ENCODE peak calls at places on chromosomes 7 and 10, in five cellular contexts. One of them, this sample, is unnamed.

GRCh38 chr7:105270117-105270516 is 118.6 kb downstream of the SRPK2 start:
- DNase-seq in psoas muscle: no peak
- DNase-seq in lower lobe of right lung: no peak
- DNase-seq in AG04450: no peak
- DNase-seq in AG09309: no peak
- DNase-seq in this sample: no peak

GRCh38 chr10:124025152-124025551 is 68.2 kb downstream of the CHST15 start:
- DNase-seq in psoas muscle: no peak
- DNase-seq in lower lobe of right lung: no peak
- DNase-seq in AG04450: no peak
- DNase-seq in AG09309: no peak
- DNase-seq in this sample: no peak

GRCh38 chr7:44393238-44394111 is 68.1 kb upstream of the CAMK2B start:
- DNase-seq in psoas muscle: no peak
- DNase-seq in lower lobe of right lung: no peak
- DNase-seq in AG04450: no peak
- DNase-seq in AG09309: no peak
- DNase-seq in this sample: no peak

GRCh38 chr10:4372601-4373000 is 453.4 kb upstream of the AKR1E2 start:
- DNase-seq in psoas muscle: no peak
- DNase-seq in lower lobe of right lung: no peak
- DNase-seq in AG04450: peak
- DNase-seq in AG09309: peak
- DNase-seq in this sample: no peak

GRCh38 chr10:47381427-47382379 is 2.4 kb downstream of the ZNF488 start:
- DNase-seq in psoas muscle: no peak
- DNase-seq in lower lobe of right lung: no peak
- DNase-seq in AG04450: no peak
- DNase-seq in AG09309: no peak
- DNase-seq in this sample: no peak

GRCh38 chr7:116097365-116098009 is 66.9 kb upstream of the TFEC start:
- DNase-seq in psoas muscle: no peak
- DNase-seq in lower lobe of right lung: no peak
- DNase-seq in AG04450: no peak
- DNase-seq in AG09309: peak
- DNase-seq in this sample: no peak

GRCh38 chr7:99949645-99950228 is 20.3 kb upstream of the GJC3 start:
- DNase-seq in psoas muscle: no peak
- DNase-seq in lower lobe of right lung: no peak
- DNase-seq in AG04450: no peak
- DNase-seq in AG09309: no peak
- DNase-seq in this sample: no peak

GRCh38 chr10:124231188-124232135 is 138.1 kb upstream of the CHST15 start:
- DNase-seq in psoas muscle: no peak
- DNase-seq in lower lobe of right lung: no peak
- DNase-seq in AG04450: no peak
- DNase-seq in AG09309: no peak
- DNase-seq in this sample: no peak

GRCh38 chr7:20307901-20308300 is 22.8 kb upstream of the ITGB8 start:
- DNase-seq in psoas muscle: no peak
- DNase-seq in lower lobe of right lung: no peak
- DNase-seq in AG04450: no peak
- DNase-seq in AG09309: no peak
- DNase-seq in this sample: no peak

GRCh38 chr10:5963071-5963470 is 14.3 kb downstream of the IL15RA start:
- DNase-seq in psoas muscle: no peak
- DNase-seq in lower lobe of right lung: peak
- DNase-seq in AG04450: no peak
- DNase-seq in AG09309: no peak
- DNase-seq in this sample: no peak

GRCh38 chr7:43725251-43725650 is 4.1 kb downstream of the COA1 start:
- DNase-seq in psoas muscle: no peak
- DNase-seq in lower lobe of right lung: no peak
- DNase-seq in AG04450: no peak
- DNase-seq in AG09309: no peak
- DNase-seq in this sample: no peak

GRCh38 chr7:100896743-100897051 is 1.0 kb upstream of the ACHE start:
- DNase-seq in psoas muscle: no peak
- DNase-seq in lower lobe of right lung: no peak
- DNase-seq in AG04450: no peak
- DNase-seq in AG09309: no peak
- DNase-seq in this sample: no peak

GRCh38 chr7:41189866-41190265 is 513.0 kb downstream of the INHBA start:
- DNase-seq in psoas muscle: no peak
- DNase-seq in lower lobe of right lung: no peak
- DNase-seq in AG04450: peak
- DNase-seq in AG09309: peak
- DNase-seq in this sample: no peak

GRCh38 chr7:111958889-111959288 is 247.3 kb downstream of the DOCK4 start:
- DNase-seq in psoas muscle: no peak
- DNase-seq in lower lobe of right lung: no peak
- DNase-seq in AG04450: no peak
- DNase-seq in AG09309: no peak
- DNase-seq in this sample: no peak

GRCh38 chr10:103916254-103916653 is 1.7 kb downstream of the STN1 start:
- DNase-seq in psoas muscle: no peak
- DNase-seq in lower lobe of right lung: no peak
- DNase-seq in AG04450: no peak
- DNase-seq in AG09309: no peak
- DNase-seq in this sample: no peak

GRCh38 chr10:13636776-13637175 is 50.0 kb downstream of the PRPF18 start:
- DNase-seq in psoas muscle: no peak
- DNase-seq in lower lobe of right lung: no peak
- DNase-seq in AG04450: no peak
- DNase-seq in AG09309: no peak
- DNase-seq in this sample: no peak

GRCh38 chr7:100190059-100190711 is 12.5 kb downstream of the STAG3 start:
- DNase-seq in psoas muscle: no peak
- DNase-seq in lower lobe of right lung: no peak
- DNase-seq in AG04450: peak
- DNase-seq in AG09309: no peak
- DNase-seq in this sample: no peak

GRCh38 chr7:158863611-158864506 is 7.5 kb downstream of the DYNC2I1 start:
- DNase-seq in psoas muscle: peak
- DNase-seq in lower lobe of right lung: peak
- DNase-seq in AG04450: no peak
- DNase-seq in AG09309: peak
- DNase-seq in this sample: peak

GRCh38 chr7:42661312-42661711 is 250.6 kb downstream of the C7orf25 start:
- DNase-seq in psoas muscle: no peak
- DNase-seq in lower lobe of right lung: no peak
- DNase-seq in AG04450: no peak
- DNase-seq in AG09309: peak
- DNase-seq in this sample: no peak

GRCh38 chr7:159039716-159040115 is 105.0 kb downstream of the VIPR2 start:
- DNase-seq in psoas muscle: no peak
- DNase-seq in lower lobe of right lung: no peak
- DNase-seq in AG04450: no peak
- DNase-seq in AG09309: no peak
- DNase-seq in this sample: no peak

GRCh38 chr10:79411546-79412495 is 33.6 kb downstream of the ZCCHC24 start:
- DNase-seq in psoas muscle: peak
- DNase-seq in lower lobe of right lung: peak
- DNase-seq in AG04450: no peak
- DNase-seq in AG09309: no peak
- DNase-seq in this sample: no peak

GRCh38 chr10:34094146-34094696 is 720.9 kb downstream of the PARD3 start:
- DNase-seq in psoas muscle: no peak
- DNase-seq in lower lobe of right lung: no peak
- DNase-seq in AG04450: no peak
- DNase-seq in AG09309: no peak
- DNase-seq in this sample: no peak

GRCh38 chr10:128064615-128065580 is 61.3 kb downstream of the MKI67 start:
- DNase-seq in psoas muscle: peak
- DNase-seq in lower lobe of right lung: peak
- DNase-seq in AG04450: no peak
- DNase-seq in AG09309: peak
- DNase-seq in this sample: peak

GRCh38 chr7:69110450-69111050 is 487.7 kb upstream of the AUTS2 start:
- DNase-seq in psoas muscle: no peak
- DNase-seq in lower lobe of right lung: no peak
- DNase-seq in AG04450: no peak
- DNase-seq in AG09309: no peak
- DNase-seq in this sample: no peak

GRCh38 chr7:151759591-151760042 is 117.3 kb downstream of the PRKAG2 start:
- DNase-seq in psoas muscle: peak
- DNase-seq in lower lobe of right lung: no peak
- DNase-seq in AG04450: no peak
- DNase-seq in AG09309: no peak
- DNase-seq in this sample: peak

GRCh38 chr7:11449316-11449715 is 382.7 kb downstream of the THSD7A start:
- DNase-seq in psoas muscle: no peak
- DNase-seq in lower lobe of right lung: no peak
- DNase-seq in AG04450: no peak
- DNase-seq in AG09309: no peak
- DNase-seq in this sample: no peak
- TF ChIP-seq CTCF in psoas muscle: no peak
- TF ChIP-seq CTCF in lower lobe of right lung: no peak
- TF ChIP-seq CTCF in AG04450: no peak
- TF ChIP-seq CTCF in AG09309: no peak
- TF ChIP-seq CTCF in this sample: no peak

DNA sequence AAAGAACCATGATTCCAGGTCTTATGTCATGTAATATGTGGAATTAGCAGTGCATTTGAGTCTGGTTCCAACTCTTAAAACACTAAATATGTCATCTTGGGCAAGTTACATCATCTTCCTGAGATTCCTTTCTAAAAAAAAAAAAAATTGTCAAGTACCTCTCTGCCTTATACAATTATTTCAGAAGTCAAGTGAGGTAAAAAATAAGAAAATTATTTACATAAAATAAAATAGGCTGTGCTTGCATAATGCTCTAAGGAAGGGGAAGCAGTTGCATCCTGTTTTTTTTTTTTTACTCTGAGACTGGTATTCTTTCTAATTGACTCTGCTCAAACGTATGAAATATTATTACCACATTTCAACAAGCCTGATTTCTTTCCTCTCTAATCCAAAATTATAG is 55.1 kb upstream of the SEMA3A start:
- DNase-seq in psoas muscle: no peak
- DNase-seq in lower lobe of right lung: no peak
- DNase-seq in AG04450: no peak
- DNase-seq in AG09309: no peak
- DNase-seq in this sample: no peak
- H3K4me3 ChIP-seq in psoas muscle: no peak
- H3K4me3 ChIP-seq in lower lobe of right lung: no peak
- H3K4me3 ChIP-seq in AG04450: no peak
- H3K4me3 ChIP-seq in AG09309: no peak
- H3K4me3 ChIP-seq in this sample: no peak

DNA sequence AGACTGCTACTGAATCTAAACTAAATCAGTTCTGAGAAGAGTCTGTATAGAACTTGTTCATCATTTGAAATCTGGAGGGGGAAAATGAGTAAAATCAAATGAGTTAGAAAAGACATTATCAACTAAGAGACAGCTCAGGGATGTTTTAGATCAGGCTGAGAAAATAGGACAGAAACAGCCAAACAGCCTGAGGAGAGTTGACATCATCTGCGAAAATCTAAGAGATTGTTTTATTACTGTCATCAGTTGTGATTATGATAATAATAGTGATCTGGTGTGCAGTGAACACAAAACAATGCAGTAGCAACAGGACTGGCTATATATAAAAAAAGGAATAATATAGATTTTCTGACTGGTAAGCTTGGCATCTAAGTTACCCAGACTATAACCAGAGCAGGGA is 108.8 kb upstream of the SLC13A1 start:
- DNase-seq in psoas muscle: no peak
- DNase-seq in lower lobe of right lung: no peak
- DNase-seq in AG04450: no peak
- DNase-seq in AG09309: no peak
- DNase-seq in this sample: no peak
- TF ChIP-seq CTCF in psoas muscle: no peak
- TF ChIP-seq CTCF in lower lobe of right lung: no peak
- TF ChIP-seq CTCF in AG04450: no peak
- TF ChIP-seq CTCF in AG09309: no peak
- TF ChIP-seq CTCF in this sample: no peak

DNA sequence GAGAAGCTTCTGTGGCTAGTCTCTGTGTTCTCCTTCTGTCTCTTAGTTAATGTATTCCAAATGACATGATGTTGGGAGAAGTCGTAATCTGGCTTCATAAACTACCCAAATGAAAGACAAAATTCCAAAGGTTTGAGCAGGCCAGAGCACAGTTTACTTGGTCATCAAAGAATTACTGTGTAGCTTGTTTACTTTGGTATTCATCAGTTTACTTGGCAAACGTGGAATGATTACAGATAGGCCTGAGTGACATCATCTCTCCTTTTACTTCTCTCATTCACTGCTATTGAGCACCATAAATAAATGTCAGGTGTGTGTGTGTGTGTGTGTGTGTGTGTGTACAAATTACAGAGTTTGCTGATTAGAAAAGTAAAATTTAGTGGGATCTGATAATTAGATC is 327.3 kb downstream of the PHTF2 start:
- DNase-seq in psoas muscle: no peak
- DNase-seq in lower lobe of right lung: no peak
- DNase-seq in AG04450: peak
- DNase-seq in AG09309: peak
- DNase-seq in this sample: no peak
- H3K4me3 ChIP-seq in psoas muscle: no peak
- H3K4me3 ChIP-seq in lower lobe of right lung: no peak
- H3K4me3 ChIP-seq in AG04450: no peak
- H3K4me3 ChIP-seq in AG09309: no peak
- H3K4me3 ChIP-seq in this sample: no peak

GRCh38 chr7:30453859-30454258 is 24.7 kb downstream of the NOD1 start:
- DNase-seq in psoas muscle: no peak
- DNase-seq in lower lobe of right lung: no peak
- DNase-seq in AG04450: no peak
- DNase-seq in AG09309: no peak
- DNase-seq in this sample: no peak
- TF ChIP-seq CTCF in psoas muscle: no peak
- TF ChIP-seq CTCF in lower lobe of right lung: no peak
- TF ChIP-seq CTCF in AG04450: no peak
- TF ChIP-seq CTCF in AG09309: no peak
- TF ChIP-seq CTCF in this sample: peak

This sample was measured in left ventricle myocardium inferior.